ENCODE peak calls at places on chromosome 1, in six cellular contexts. T is ascending aorta, W is tibial artery, L is fibroblast of pulmonary artery, P is K562, F is upper lobe of right lung. J is an unnamed sample.

GRCh38 chr1:164739189-164739588 is 180.2 kb downstream of the PBX1 start:
- DNase-seq in T (no peak), W (no peak), L (no peak), P (no peak), F (no peak), J (no peak)

GRCh38 chr1:88877382-88877825 is 14.0 kb downstream of the GTF2B start:
- DNase-seq in T (no peak), W (no peak), L (peak), P (peak), F (no peak), J (no peak)

GRCh38 chr1:174839211-174839610 is 160.5 kb upstream of the CACYBP start:
- DNase-seq in T (no peak), W (no peak), L (no peak), P (no peak), F (no peak), J (no peak)

GRCh38 chr1:37478890-37479254 is 4.5 kb downstream of the ZC3H12A start:
- DNase-seq in T (no peak), W (no peak), L (peak), P (no peak), F (no peak), J (peak)

GRCh38 chr1:29050141-29050540 is 73.6 kb downstream of the TMEM200B start:
- DNase-seq in T (no peak), W (no peak), L (no peak), P (no peak), F (no peak), J (no peak)

GRCh38 chr1:99441234-99442095 is 177.2 kb downstream of the PLPPR4 start:
- DNase-seq in T (no peak), W (no peak), L (peak), P (no peak), F (no peak), J (no peak)

GRCh38 chr1:54268714-54269297 is 68.8 kb downstream of the MRPL37 start:
- DNase-seq in T (no peak), W (no peak), L (no peak), P (no peak), F (no peak), J (no peak)

GRCh38 chr1:180626711-180627110 is 5.1 kb upstream of the XPR1 start:
- DNase-seq in T (no peak), W (no peak), L (no peak), P (no peak), F (no peak), J (no peak)

GRCh38 chr1:205670611-205671430 is 9.5 kb downstream of the SLC45A3 start:
- DNase-seq in T (no peak), W (no peak), L (no peak), P (no peak), F (no peak), J (no peak)

GRCh38 chr1:182595641-182596240 is 6.7 kb upstream of the RNASEL start:
- DNase-seq in T (peak), W (peak), L (peak), P (peak), F (peak), J (peak)

GRCh38 chr1:9235123-9235513 is 544 bp downstream of the H6PD start:
- DNase-seq in T (no peak), W (no peak), L (peak), P (no peak), F (no peak), J (no peak)

GRCh38 chr1:180246579-180246978 is 16.5 kb downstream of the LHX4 start:
- DNase-seq in T (no peak), W (no peak), L (no peak), P (no peak), F (no peak), J (no peak)

GRCh38 chr1:4396571-4396970 is 257.8 kb upstream of the AJAP1 start:
- DNase-seq in T (no peak), W (no peak), L (no peak), P (no peak), F (no peak), J (no peak)

GRCh38 chr1:235073331-235073967 is 55.2 kb downstream of the TOMM20 start:
- DNase-seq in T (no peak), W (no peak), L (no peak), P (no peak), F (peak), J (no peak)

GRCh38 chr1:35642472-35642955 is 1.2 kb upstream of the PSMB2 start:
- DNase-seq in T (no peak), W (no peak), L (no peak), P (peak), F (no peak), J (no peak)

GRCh38 chr1:193569696-193570269 is 383.4 kb upstream of the B3GALT2 start:
- DNase-seq in T (no peak), W (no peak), L (peak), P (no peak), F (no peak), J (peak)

GRCh38 chr1:55250399-55251075 is 35.4 kb upstream of the USP24 start:
- DNase-seq in T (no peak), W (no peak), L (no peak), P (no peak), F (no peak), J (no peak)

GRCh38 chr1:17340358-17340757 is 31.6 kb upstream of the PADI6 start:
- DNase-seq in T (no peak), W (no peak), L (no peak), P (no peak), F (no peak), J (no peak)

GRCh38 chr1:71081697-71082080 is 854 bp upstream of the ZRANB2 start:
- DNase-seq in T (no peak), W (peak), L (no peak), P (peak), F (peak), J (peak)

GRCh38 chr1:203406446-203407045 is 55.6 kb upstream of the FMOD start:
- DNase-seq in T (peak), W (peak), L (peak), P (no peak), F (no peak), J (no peak)

GRCh38 chr1:48917901-48918603 is 141.4 kb upstream of the BEND5 start:
- DNase-seq in T (no peak), W (no peak), L (no peak), P (no peak), F (no peak), J (no peak)

GRCh38 chr1:169595764-169596711 is 9.8 kb upstream of the F5 start:
- DNase-seq in T (no peak), W (no peak), L (peak), P (no peak), F (no peak), J (peak)

GRCh38 chr1:155978325-155978972 is at the start of gene ARHGEF2:
- DNase-seq in T (peak), W (peak), L (peak), P (peak), F (peak), J (peak)

GRCh38 chr1:155183775-155184221 is 10.1 kb downstream of the TRIM46 start:
- DNase-seq in T (peak), W (no peak), L (no peak), P (no peak), F (no peak), J (no peak)

GRCh38 chr1:214552174-214552608 is 789 bp upstream of the PTPN14 start:
- DNase-seq in T (no peak), W (peak), L (peak), P (no peak), F (peak), J (no peak)

GRCh38 chr1:62967031-62967430 is 183.1 kb downstream of the ATG4C start:
- DNase-seq in T (no peak), W (no peak), L (no peak), P (no peak), F (no peak), J (no peak)

GRCh38 chr1:22745675-22746585 is 35.3 kb downstream of the EPHB2 start:
- DNase-seq in T (no peak), W (no peak), L (peak), P (no peak), F (no peak), J (no peak)

GRCh38 chr1:150572918-150573647 is 6.3 kb downstream of the MCL1 start:
- DNase-seq in T (no peak), W (no peak), L (peak), P (no peak), F (no peak), J (peak)

GRCh38 chr1:233364695-233365539 is 37.4 kb downstream of the MAP3K21 start:
- DNase-seq in T (no peak), W (no peak), L (peak), P (no peak), F (no peak), J (no peak)

GRCh38 chr1:15457484-15458027 is 1.0 kb downstream of the CELA2A start:
- DNase-seq in T (no peak), W (no peak), L (no peak), P (no peak), F (no peak), J (no peak)

GRCh38 chr1:207045466-207045865 is 5.5 kb downstream of the YOD1 start:
- DNase-seq in T (no peak), W (no peak), L (no peak), P (no peak), F (no peak), J (no peak)

GRCh38 chr1:199295102-199295501 is 656.3 kb downstream of the PTPRC start:
- DNase-seq in T (no peak), W (no peak), L (no peak), P (no peak), F (no peak), J (no peak)

GRCh38 chr1:10195570-10195969 is 14.8 kb upstream of the KIF1B start:
- DNase-seq in T (no peak), W (peak), L (peak), P (no peak), F (no peak), J (no peak)

GRCh38 chr1:178411756-178412399 is 84.9 kb downstream of the CLEC20A start:
- DNase-seq in T (no peak), W (no peak), L (no peak), P (no peak), F (no peak), J (peak)

GRCh38 chr1:178417858-178418257 is 78.9 kb downstream of the CLEC20A start:
- DNase-seq in T (no peak), W (no peak), L (peak), P (no peak), F (no peak), J (no peak)

GRCh38 chr1:41626146-41626545 is 141.7 kb upstream of the EDN2 start:
- DNase-seq in T (no peak), W (no peak), L (peak), P (no peak), F (no peak), J (no peak)

GRCh38 chr1:18204568-18204967 is 97.0 kb downstream of the IGSF21 start:
- DNase-seq in T (no peak), W (no peak), L (no peak), P (no peak), F (no peak), J (no peak)

GRCh38 chr1:78047131-78047530 is 1.4 kb downstream of the GIPC2 start:
- DNase-seq in T (no peak), W (no peak), L (no peak), P (no peak), F (no peak), J (no peak)

DNA sequence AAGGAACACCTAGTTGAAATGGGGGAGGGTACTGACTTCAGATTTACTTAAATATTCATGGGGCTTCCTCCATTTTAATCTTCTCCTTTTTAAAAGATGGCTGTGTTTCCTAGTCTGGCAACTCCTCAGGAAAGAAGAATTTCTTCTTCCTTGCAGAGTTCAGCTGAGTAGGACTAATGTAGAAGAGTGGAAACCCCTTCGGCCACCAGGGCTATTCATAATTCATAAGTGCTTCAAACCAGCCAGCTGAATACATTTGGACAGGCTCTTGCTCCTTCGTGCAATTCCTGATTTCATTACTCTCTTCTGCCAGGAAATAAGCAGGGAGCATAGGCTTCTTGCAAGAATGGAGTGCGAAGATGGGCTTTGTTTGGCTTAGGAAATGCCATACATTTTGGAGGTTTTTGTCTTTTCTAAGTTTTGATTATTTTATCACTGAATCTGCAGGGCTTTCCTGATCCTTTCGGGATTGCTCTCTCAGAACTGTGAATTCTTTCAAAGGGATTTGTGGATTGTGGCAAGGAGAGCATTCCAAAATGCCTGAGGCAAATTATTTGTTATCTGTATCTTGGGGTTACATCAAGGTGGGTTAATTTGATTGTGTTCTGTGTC is 179.5 kb upstream of the SGIP1 start:
- DNase-seq in T (no peak), W (no peak), L (peak), P (no peak), F (no peak), J (no peak)
- TF ChIP-seq CTCF in T (no peak), W (no peak), L (no peak), P (no peak), F (no peak), J (no peak)

DNA sequence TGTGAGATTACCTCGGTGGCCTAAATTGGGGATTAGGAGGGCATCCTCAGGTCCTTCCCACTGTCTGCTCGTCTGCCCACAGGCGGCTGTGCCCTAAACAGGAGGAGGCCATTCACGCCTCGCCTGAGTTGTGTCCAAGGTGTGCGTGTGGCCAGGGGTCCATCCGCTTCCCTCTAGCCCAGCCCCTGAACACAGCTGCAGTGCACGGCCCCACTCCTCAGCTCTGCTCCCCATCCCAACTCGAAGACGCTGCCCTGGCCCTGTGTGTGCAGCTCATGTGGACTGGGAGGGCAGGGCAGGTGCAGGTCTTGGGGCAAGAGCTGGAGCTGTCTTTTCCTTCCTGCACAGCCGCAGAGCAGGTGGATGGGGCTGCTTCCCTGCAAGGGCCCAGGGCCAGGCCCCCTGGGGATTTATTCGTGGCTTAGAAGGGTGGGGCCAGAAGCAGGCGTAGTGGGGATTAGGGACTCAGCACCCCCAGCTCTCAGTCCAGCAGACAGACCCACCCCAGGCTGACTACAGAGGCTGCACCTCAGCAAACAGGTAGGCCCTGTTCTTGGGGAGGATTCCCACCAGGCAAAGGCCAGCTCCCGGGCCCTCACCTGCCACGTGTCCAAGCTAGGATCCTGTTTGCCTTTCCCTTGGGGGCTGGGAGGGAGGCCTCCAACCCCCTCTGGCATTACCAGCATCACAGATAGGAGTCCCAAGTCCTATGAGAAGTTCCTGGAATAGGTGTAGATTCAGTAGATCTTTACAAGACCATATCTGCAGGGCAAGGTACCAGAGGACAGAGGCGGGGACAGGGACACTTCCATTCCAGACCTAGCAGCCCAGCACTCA is 4.4 kb downstream of the GUK1 start:
- DNase-seq in T (no peak), W (no peak), L (no peak), P (peak), F (no peak), J (no peak)
- H3K4me3 ChIP-seq in T (no peak), W (no peak), L (no peak), P (no peak), F (no peak), J (no peak)

GRCh38 chr1:66346873-66347272 is 187.1 kb upstream of the SGIP1 start:
- DNase-seq in T (no peak), W (no peak), L (no peak), P (no peak), F (no peak), J (no peak)

GRCh38 chr1:66341446-66342089 is 192.4 kb upstream of the SGIP1 start:
- DNase-seq in T (no peak), W (no peak), L (no peak), P (no peak), F (no peak), J (no peak)

GRCh38 chr1:66346057-66346795 is 187.7 kb upstream of the SGIP1 start:
- DNase-seq in T (no peak), W (no peak), L (no peak), P (no peak), F (no peak), J (no peak)

GRCh38 chr1:66342707-66343106 is 191.2 kb upstream of the SGIP1 start:
- DNase-seq in T (no peak), W (no peak), L (no peak), P (no peak), F (no peak), J (peak)

GRCh38 chr1:66343569-66344325 is 190.2 kb upstream of the SGIP1 start:
- DNase-seq in T (no peak), W (no peak), L (no peak), P (no peak), F (no peak), J (no peak)
- TF ChIP-seq CTCF in T (no peak), W (no peak), L (no peak), P (no peak), F (no peak), J (no peak)

DNA sequence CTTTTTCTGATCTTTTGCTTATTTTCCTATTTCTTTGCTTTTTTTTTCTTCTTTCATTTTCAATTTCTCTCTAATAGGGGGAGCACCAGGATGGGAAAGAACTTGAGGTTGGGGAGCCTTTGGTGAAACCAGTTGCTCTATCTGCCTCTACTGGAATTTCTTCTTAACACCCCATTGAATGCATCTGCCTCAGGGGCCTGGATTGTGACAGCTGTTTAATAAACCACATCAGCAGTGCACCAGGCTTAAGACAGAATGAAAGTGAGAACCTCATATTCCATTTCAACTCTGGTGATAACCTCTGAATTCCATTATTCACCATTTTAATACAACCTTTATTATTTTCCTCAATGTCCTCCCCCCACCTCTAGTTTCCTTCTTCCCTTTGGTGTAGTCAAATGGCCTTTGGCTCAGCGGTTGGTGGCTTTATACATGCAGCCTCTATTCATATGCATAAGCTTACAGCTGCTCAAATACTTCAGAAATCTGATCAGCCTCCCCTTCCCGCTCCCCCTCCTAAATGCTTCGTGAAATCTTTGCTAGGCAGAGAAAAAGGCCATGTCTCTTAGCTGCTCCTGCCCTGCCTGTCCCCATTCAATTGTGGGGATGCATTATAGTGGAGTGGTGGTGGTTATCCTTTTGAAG is 537.3 kb upstream of the PLXNA2 start:
- DNase-seq in T (no peak), W (no peak), L (no peak), P (no peak), F (no peak), J (no peak)
- H3K4me3 ChIP-seq in T (no peak), W (no peak), L (no peak), P (no peak), F (no peak), J (no peak)

GRCh38 chr1:208425096-208425495 is 180.9 kb upstream of the PLXNA2 start:
- DNase-seq in T (no peak), W (no peak), L (no peak), P (no peak), F (no peak), J (no peak)
- TF ChIP-seq CTCF in T (no peak), W (no peak), L (no peak), P (no peak), F (no peak), J (no peak)